ENCODE peak calls at places on chromosomes 3 and 15, in six cellular contexts. U is upper lobe of right lung, V is cardiac muscle cell, G is heart left ventricle, T is aorta, S is foreskin keratinocyte. Z is an unnamed sample. For H3K4me1 and H3K27me3, the result is how much of the 10 kb centered on the place peaks cover.

GRCh38 chr3:141303481-141304223 is 64.7 kb upstream of the ZBTB38 start:
- DNase-seq in T (no peak), V (peak), U (no peak), G (peak), S (peak), Z (no peak)

GRCh38 chr15:67125589-67126502 is 60.4 kb downstream of the SMAD3 start:
- DNase-seq in G (peak), S (peak), U (no peak), V (peak), T (peak), Z (no peak)

GRCh38 chr3:112773864-112774263 is 72.8 kb downstream of the CD200R1L start:
- DNase-seq in S (peak), U (no peak), T (no peak), G (no peak), V (no peak), Z (no peak)

GRCh38 chr3:186643493-186643892 is 3.3 kb downstream of the FETUB start:
- DNase-seq in T (no peak), V (no peak), S (peak), U (no peak), G (no peak), Z (no peak)

GRCh38 chr3:152270145-152270870 is 1.6 kb downstream of the MBNL1 start:
- DNase-seq in V (peak), S (peak), U (no peak), T (no peak), G (no peak), Z (no peak)

GRCh38 chr3:95939235-95939824 is 875.1 kb upstream of the EPHA6 start:
- DNase-seq in T (no peak), U (no peak), V (no peak), G (no peak), S (no peak), Z (no peak)

GRCh38 chr3:120503727-120504616 is 53.2 kb upstream of the FSTL1 start:
- DNase-seq in S (no peak), U (no peak), V (no peak), T (no peak), G (no peak), Z (no peak)

GRCh38 chr3:111723293-111723963 is 128.3 kb upstream of the ZBED2 start:
- DNase-seq in G (no peak), U (no peak), V (peak), S (no peak), T (no peak), Z (no peak)

GRCh38 chr3:187227658-187228258 is 30.5 kb downstream of the RTP1 start:
- DNase-seq in V (peak), T (no peak), G (no peak), U (no peak), S (no peak), Z (no peak)

GRCh38 chr3:99287876-99288275 is 350.5 kb upstream of the COL8A1 start:
- DNase-seq in U (no peak), S (no peak), T (no peak), V (no peak), G (no peak), Z (no peak)

GRCh38 chr3:115704661-115705338 is 81.5 kb downstream of the GAP43 start:
- DNase-seq in G (no peak), S (no peak), T (no peak), V (peak), U (no peak), Z (no peak)

GRCh38 chr3:60746043-60746638 is 505.1 kb downstream of the FHIT start:
- DNase-seq in S (no peak), T (no peak), G (no peak), V (no peak), U (no peak), Z (no peak)

GRCh38 chr15:78418681-78419080 is 19.3 kb upstream of the IREB2 start:
- DNase-seq in G (no peak), U (no peak), S (no peak), T (no peak), V (no peak), Z (no peak)

GRCh38 chr3:195896361-195897080 is 11.8 kb downstream of the TNK2 start:
- DNase-seq in G (peak), T (no peak), V (peak), U (no peak), S (no peak), Z (no peak)

GRCh38 chr3:127458698-127459097 is 131.8 kb downstream of the TPRA1 start:
- DNase-seq in T (peak), V (peak), U (no peak), S (no peak), G (no peak), Z (peak)

GRCh38 chr3:65483475-65483874 is 555.2 kb downstream of the MAGI1 start:
- DNase-seq in S (peak), G (peak), U (peak), V (peak), T (peak), Z (peak)

DNA sequence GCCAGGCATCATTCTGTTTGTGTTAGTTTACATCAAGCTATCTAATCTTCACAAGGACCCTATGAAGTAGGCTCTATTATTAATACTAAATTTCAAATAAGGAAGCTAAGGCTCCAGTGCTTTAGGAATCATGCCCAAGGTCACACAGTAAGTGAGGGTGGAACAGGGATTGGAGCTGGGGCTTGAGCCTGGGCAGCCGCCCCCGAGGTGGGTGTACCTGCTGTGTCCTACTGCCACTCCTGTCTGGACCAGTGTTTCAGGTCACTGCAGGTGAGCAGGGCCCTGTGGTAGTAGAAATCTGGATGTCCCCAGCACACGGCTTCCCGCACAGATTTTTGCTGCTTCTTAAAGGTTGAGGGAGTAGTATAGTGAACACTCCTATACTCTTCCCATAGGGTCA is 6.5 kb downstream of the KLF13 start:
- DNase-seq in U (peak), S (no peak), V (no peak), T (no peak), G (no peak), Z (no peak)
- H3K4me1 ChIP-seq in U (half or more), S (under half), V (under half), T (under half), G (half or more), Z (under half)

DNA sequence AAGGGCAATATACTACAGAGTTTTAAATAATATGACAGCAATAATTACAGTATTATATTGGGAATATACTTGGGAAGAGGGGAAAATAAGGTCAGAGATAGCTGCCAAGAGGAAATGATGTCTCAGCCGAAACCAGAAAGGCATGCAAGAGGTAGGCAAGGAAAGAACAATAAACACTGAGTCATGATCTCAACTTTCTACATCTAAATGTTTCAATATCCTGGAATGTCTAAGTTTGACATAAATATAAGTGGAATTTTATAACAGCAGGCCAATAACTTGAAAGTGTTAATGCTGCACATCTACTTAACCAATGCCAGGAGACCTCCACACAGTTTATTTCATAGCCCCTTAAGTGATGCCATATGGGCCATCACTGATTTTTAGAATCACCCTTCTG is 99.8 kb upstream of the CPNE4 start:
- DNase-seq in S (peak), T (no peak), G (no peak), U (no peak), V (peak), Z (no peak)
- H3K27me3 ChIP-seq in S (under half), T (under half), G (under half), U (under half), V (under half), Z (under half)

GRCh38 chr15:70476441-70476840 is 286.9 kb downstream of the UACA start:
- DNase-seq in G (no peak), V (no peak), S (no peak), T (no peak), U (no peak), Z (no peak)

GRCh38 chr15:70474682-70475438 is 288.5 kb downstream of the UACA start:
- DNase-seq in U (peak), V (peak), S (peak), G (peak), T (peak), Z (peak)

GRCh38 chr15:70474367-70474681 is 289.0 kb downstream of the UACA start:
- DNase-seq in G (no peak), S (no peak), U (no peak), T (no peak), V (no peak), Z (no peak)

GRCh38 chr15:70475439-70475781 is 287.9 kb downstream of the UACA start:
- DNase-seq in S (no peak), T (no peak), U (no peak), G (no peak), V (no peak), Z (no peak)

GRCh38 chr15:70475921-70476320 is 287.4 kb downstream of the UACA start:
- DNase-seq in T (no peak), U (no peak), G (no peak), V (no peak), S (no peak), Z (no peak)
- H3K4me1 ChIP-seq in T (under half), U (under half), G (under half), V (under half), S (under half), Z (under half)

DNA sequence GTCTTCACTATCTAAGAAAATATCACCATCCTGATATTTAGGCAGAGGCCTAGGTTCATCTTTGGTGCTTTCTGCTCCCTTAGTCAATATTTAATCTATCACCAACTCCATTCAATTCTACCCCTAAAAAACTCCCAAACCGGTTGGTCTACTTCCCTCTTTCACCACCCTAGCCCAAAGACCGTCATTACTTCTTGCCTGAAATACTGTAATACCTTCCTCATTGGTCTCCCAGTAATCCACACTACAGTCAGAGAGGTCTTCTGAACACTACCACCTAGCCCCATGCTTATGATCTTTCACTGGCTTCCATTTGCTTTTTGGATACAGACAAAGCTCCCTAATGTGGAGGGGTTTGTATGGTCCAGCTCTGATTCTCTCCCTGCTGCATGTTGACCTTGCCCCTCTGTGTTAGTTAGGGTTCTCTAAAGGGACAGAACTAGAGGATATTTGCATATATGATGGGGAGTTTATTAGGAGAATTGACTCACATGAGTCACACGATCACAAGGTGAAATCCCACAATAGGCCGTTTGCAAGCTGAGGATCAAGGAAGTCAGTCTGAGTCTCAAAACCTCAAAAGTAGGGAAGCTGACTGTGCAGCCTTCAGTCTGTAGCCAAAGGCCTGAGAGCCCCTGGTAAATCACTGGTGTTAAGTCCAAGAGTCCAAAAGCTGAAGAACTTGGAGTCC is 36.4 kb upstream of the ATP2C1 start:
- DNase-seq in S (peak), U (no peak), T (no peak), V (no peak), G (no peak), Z (no peak)
- H3K27me3 ChIP-seq in S (under half), U (under half), T (under half), V (under half), G (under half), Z (under half)

GRCh38 chr3:143974877-143975238 is 3.2 kb downstream of the DIPK2A start:
- DNase-seq in U (no peak), T (no peak), V (no peak), S (peak), G (no peak), Z (no peak)
- H3K4me1 ChIP-seq in U (under half), T (under half), V (under half), S (under half), G (under half), Z (under half)